ENCODE peak calls at places on chromosomes 13 and 19, in six cellular contexts. U, J, K, Y, V and N are unnamed samples.

GRCh38 chr13:44300895-44301638 is 72.6 kb upstream of the SERP2 start:
- DNase-seq in J (peak; percentile 87), K (peak; percentile 76), Y (no peak), U (no peak), V (no peak), N (peak; percentile 72)

GRCh38 chr19:38699027-38699346 is 45.3 kb downstream of the CAPN12 start:
- DNase-seq in V (no peak), Y (no peak), K (no peak), U (no peak), J (no peak), N (no peak)

GRCh38 chr19:46533085-46534081 is 37.7 kb upstream of the PNMA8B start:
- DNase-seq in U (peak; percentile 57), V (peak; percentile 63), K (no peak), J (no peak), Y (no peak), N (no peak)

GRCh38 chr13:27450921-27451461 is 627 bp upstream of the MTIF3 start:
- DNase-seq in Y (peak; percentile 5), U (peak; percentile 23), V (peak; percentile 70), K (peak; percentile 76), J (peak; percentile 47), N (peak; percentile 71)

GRCh38 chr19:47422417-47423163 is 3.3 kb upstream of the MEIS3 start:
- DNase-seq in J (no peak), V (no peak), K (no peak), Y (no peak), U (no peak), N (no peak)

GRCh38 chr19:52343548-52343947 is 7.5 kb downstream of the ZNF610 start:
- DNase-seq in J (peak; percentile 13), K (peak; percentile 17), U (peak; percentile 89), V (peak; percentile 84), Y (peak; percentile 59), N (peak; percentile 63)

GRCh38 chr19:17330546-17331253 is 4.0 kb downstream of the ANO8 start:
- DNase-seq in Y (no peak), K (no peak), J (no peak), V (no peak), U (no peak), N (no peak)

GRCh38 chr13:112060899-112061366 is 6.0 kb upstream of the SOX1 start:
- DNase-seq in J (no peak), K (no peak), U (peak; percentile 51), Y (no peak), V (peak; percentile 73), N (no peak)

GRCh38 chr19:20423381-20424207 is 142.0 kb downstream of the ZNF737 start:
- DNase-seq in K (peak; percentile 82), V (peak; percentile 61), J (peak; percentile 7), Y (peak; percentile 31), U (peak; percentile 87), N (peak; percentile 84)

GRCh38 chr19:7152568-7152967 is 83.1 kb downstream of the ZNF557 start:
- DNase-seq in U (peak; percentile 36), J (no peak), V (no peak), K (no peak), Y (no peak), N (no peak)

GRCh38 chr19:12825259-12826131 is 8.9 kb downstream of the RTBDN start:
- DNase-seq in V (peak; percentile 98), K (peak; percentile 39), Y (no peak), J (no peak), U (peak; percentile 91), N (peak; percentile 32)

GRCh38 chr13:109333893-109334651 is 452.3 kb downstream of the IRS2 start:
- DNase-seq in U (no peak), V (no peak), Y (no peak), J (no peak), K (no peak), N (no peak)

GRCh38 chr13:100836696-100837095 is 162.1 kb upstream of the TMTC4 start:
- DNase-seq in V (no peak), J (no peak), U (no peak), Y (no peak), K (no peak), N (no peak)

GRCh38 chr19:46976845-46977320 is 42.8 kb upstream of the NPAS1 start:
- DNase-seq in V (no peak), K (peak; percentile 91), Y (peak; percentile 30), U (peak; percentile 97), J (peak; percentile 55), N (peak; percentile 90)

GRCh38 chr13:20331419-20331818 is 99.3 kb upstream of the GJB6 start:
- DNase-seq in K (no peak), V (no peak), U (no peak), J (no peak), Y (no peak), N (no peak)

GRCh38 chr19:38665950-38666661 is 18.7 kb downstream of the ACTN4 start:
- DNase-seq in V (peak; percentile 79), Y (peak; percentile 90), U (peak; percentile 99), J (peak; percentile 51), K (peak; percentile 71), N (no peak)

GRCh38 chr13:84553252-84553651 is 671.0 kb upstream of the SLITRK1 start:
- DNase-seq in Y (no peak), J (no peak), V (no peak), K (no peak), U (no peak), N (no peak)

GRCh38 chr19:38538793-38539528 is 78.8 kb downstream of the MAP4K1 start:
- DNase-seq in K (no peak), Y (no peak), U (no peak), V (no peak), J (no peak), N (no peak)

GRCh38 chr19:32041681-32042292 is 303.6 kb upstream of the ZNF507 start:
- DNase-seq in Y (peak; percentile 57), V (peak; percentile 59), J (peak; percentile 31), U (peak; percentile 48), K (peak; percentile 41), N (no peak)

GRCh38 chr19:10006335-10006708 is 4.0 kb downstream of the COL5A3 start:
- DNase-seq in V (no peak), Y (no peak), J (peak; percentile 72), K (peak; percentile 33), U (no peak), N (no peak)

GRCh38 chr13:84810781-84811180 is 928.5 kb upstream of the SLITRK1 start:
- DNase-seq in U (peak; percentile 78), K (no peak), V (no peak), Y (no peak), J (no peak), N (no peak)

GRCh38 chr13:109764474-109765292 is 21.7 kb downstream of the IRS2 start:
- DNase-seq in V (no peak), U (peak; percentile 25), J (peak; percentile 21), Y (no peak), K (peak; percentile 47), N (no peak)

GRCh38 chr19:4896372-4896771 is 6.3 kb downstream of the ARRDC5 start:
- DNase-seq in K (peak; percentile 51), J (peak; percentile 47), U (no peak), Y (no peak), V (no peak), N (no peak)

GRCh38 chr13:50128406-50129048 is 113.3 kb downstream of the KCNRG start:
- DNase-seq in U (peak; percentile 49), K (no peak), V (no peak), Y (peak; percentile 31), J (no peak), N (no peak)

GRCh38 chr19:6068711-6069110 is 41.6 kb downstream of the RFX2 start:
- DNase-seq in U (no peak), V (no peak), Y (no peak), J (no peak), K (no peak), N (no peak)
- H3K18ac ChIP-seq in U (no peak overlapping the region), V (no peak overlapping the region), Y (peak overlapping the region; percentile 17), J (no peak overlapping the region), K (no peak overlapping the region), N (no peak overlapping the region)

GRCh38 chr19:11094520-11094894 is 5.2 kb downstream of the LDLR start:
- DNase-seq in J (no peak), V (no peak), Y (no peak), K (no peak), U (no peak), N (no peak)

GRCh38 chr19:11098327-11098726 is 9.1 kb downstream of the LDLR start:
- DNase-seq in U (no peak), K (no peak), Y (no peak), V (no peak), J (no peak), N (no peak)

GRCh38 chr19:11098861-11099260 is 9.6 kb downstream of the LDLR start:
- DNase-seq in Y (no peak), J (no peak), U (no peak), V (no peak), K (no peak), N (no peak)

GRCh38 chr19:11100064-11100463 is 10.8 kb downstream of the LDLR start:
- DNase-seq in Y (no peak), U (no peak), J (no peak), K (no peak), V (no peak), N (no peak)

DNA sequence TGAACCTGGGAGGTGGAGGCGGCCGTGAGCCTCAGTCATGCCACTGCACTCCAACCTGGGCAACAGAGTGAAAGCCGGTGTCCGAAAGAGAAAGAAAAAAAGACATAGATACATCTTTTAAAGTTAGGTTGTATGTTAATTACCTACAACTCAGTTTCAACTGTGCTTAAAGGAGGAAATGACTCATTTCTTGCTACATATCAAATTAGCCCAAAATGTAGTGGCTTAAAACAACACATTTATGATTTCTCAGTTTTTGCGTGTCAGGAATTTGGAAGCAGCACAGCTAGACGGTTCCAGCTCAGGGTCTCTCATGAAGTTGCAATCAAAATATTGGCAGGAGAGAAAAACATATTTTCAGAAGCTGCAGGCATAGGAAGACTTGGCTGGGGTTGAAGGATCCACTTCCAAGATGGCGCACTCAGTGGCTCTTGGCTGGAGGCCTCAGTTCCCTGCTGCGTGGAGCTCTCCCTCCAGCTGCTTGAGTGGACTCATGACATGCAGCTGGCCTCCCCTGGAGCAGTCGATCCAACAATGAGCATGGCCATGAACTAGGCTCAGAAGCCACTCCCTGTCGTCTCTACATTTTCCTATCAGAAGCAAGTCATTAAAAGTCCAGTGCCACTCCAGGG is 7.1 kb downstream of the LDLR start:
- DNase-seq in U (no peak), Y (no peak), K (no peak), J (peak; percentile 47), V (no peak), N (no peak)
- H3K4me3 ChIP-seq in U (no peak overlapping the region), Y (no peak overlapping the region), K (no peak overlapping the region), J (no peak overlapping the region), V (no peak overlapping the region), N (no peak overlapping the region)

DNA sequence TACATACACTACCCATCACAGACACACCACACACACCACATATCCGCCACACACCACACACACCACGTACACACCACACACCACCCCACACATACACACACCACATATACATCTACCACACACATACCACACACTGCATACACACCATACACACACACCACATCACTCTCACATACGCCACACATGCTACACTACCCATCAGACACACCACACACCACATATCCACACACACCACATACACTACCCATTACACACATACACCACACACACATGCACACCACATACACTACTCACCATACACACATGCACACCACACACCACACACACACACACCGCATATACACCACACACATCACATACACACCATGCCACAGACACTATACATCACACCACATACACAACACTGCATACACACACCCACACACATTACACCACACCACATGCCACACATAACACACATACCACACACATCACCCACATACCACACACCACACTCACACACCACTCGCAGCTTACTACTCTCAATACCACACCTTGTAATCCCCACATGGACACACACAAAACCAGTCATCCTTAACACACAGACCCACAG is 9.5 kb downstream of the ERFL start:
- DNase-seq in V (no peak), U (no peak), J (no peak), K (no peak), Y (no peak), N (no peak)
- H2BK120ac ChIP-seq in V (no peak overlapping the region), U (no peak overlapping the region), J (no peak overlapping the region), K (no peak overlapping the region), Y (no peak overlapping the region), N (no peak overlapping the region)

GRCh38 chr13:71492346-71492871 is 374.6 kb downstream of the DACH1 start:
- DNase-seq in K (peak; percentile 12), Y (no peak), V (no peak), J (no peak), U (no peak), N (no peak)

GRCh38 chr13:71493189-71493588 is 373.8 kb downstream of the DACH1 start:
- DNase-seq in U (no peak), K (no peak), V (no peak), J (no peak), Y (no peak), N (no peak)
- H3K18ac ChIP-seq in U (no peak overlapping the region), K (no peak overlapping the region), V (no peak overlapping the region), J (no peak overlapping the region), Y (no peak overlapping the region), N (no peak overlapping the region)